ENCODE peak calls at places on chromosomes 13 and 19, in five cellular contexts. One of them, this sample, is unnamed.

GRCh38 chr19:53785196-53785889 is 38.8 kb downstream of the NLRP12 start:
- DNase-seq in NCI-H146: no peak
- DNase-seq in stimulated activated naive CD8-positive, alpha-beta T cell treated with anti-CD3 and anti-CD28 coated beads, Interleukin-15, Interleukin-2, amounts not matched to agents 100 U/mL and 50 U/mL, for 24 hours: no peak
- DNase-seq in lung microvascular endothelial cell: no peak
- DNase-seq in NCI-H1694: no peak
- DNase-seq in this sample: no peak

GRCh38 chr13:97394542-97394941 is 39.4 kb upstream of the RAP2A start:
- DNase-seq in NCI-H146: no peak
- DNase-seq in stimulated activated naive CD8-positive, alpha-beta T cell treated with anti-CD3 and anti-CD28 coated beads, Interleukin-15, Interleukin-2, amounts not matched to agents 100 U/mL and 50 U/mL, for 24 hours: no peak
- DNase-seq in lung microvascular endothelial cell: no peak
- DNase-seq in NCI-H1694: no peak
- DNase-seq in this sample: no peak

GRCh38 chr19:21568816-21569496 is 63.6 kb downstream of the ZNF429 start:
- DNase-seq in NCI-H146: peak; percentile 95
- DNase-seq in stimulated activated naive CD8-positive, alpha-beta T cell treated with anti-CD3 and anti-CD28 coated beads, Interleukin-15, Interleukin-2, amounts not matched to agents 100 U/mL and 50 U/mL, for 24 hours: peak; percentile 63
- DNase-seq in lung microvascular endothelial cell: peak; percentile 95
- DNase-seq in NCI-H1694: no peak
- DNase-seq in this sample: peak; percentile 85

GRCh38 chr13:103297083-103297482 is 230.9 kb upstream of the SLC10A2 start:
- DNase-seq in NCI-H146: no peak
- DNase-seq in stimulated activated naive CD8-positive, alpha-beta T cell treated with anti-CD3 and anti-CD28 coated beads, Interleukin-15, Interleukin-2, amounts not matched to agents 100 U/mL and 50 U/mL, for 24 hours: no peak
- DNase-seq in lung microvascular endothelial cell: no peak
- DNase-seq in NCI-H1694: no peak
- DNase-seq in this sample: no peak

GRCh38 chr19:11390359-11390758 is 6.2 kb upstream of the EPOR start:
- DNase-seq in NCI-H146: no peak
- DNase-seq in stimulated activated naive CD8-positive, alpha-beta T cell treated with anti-CD3 and anti-CD28 coated beads, Interleukin-15, Interleukin-2, amounts not matched to agents 100 U/mL and 50 U/mL, for 24 hours: no peak
- DNase-seq in lung microvascular endothelial cell: no peak
- DNase-seq in NCI-H1694: no peak
- DNase-seq in this sample: no peak

GRCh38 chr13:104296301-104296700 is 1230.1 kb upstream of the SLC10A2 start:
- DNase-seq in NCI-H146: no peak
- DNase-seq in stimulated activated naive CD8-positive, alpha-beta T cell treated with anti-CD3 and anti-CD28 coated beads, Interleukin-15, Interleukin-2, amounts not matched to agents 100 U/mL and 50 U/mL, for 24 hours: no peak
- DNase-seq in lung microvascular endothelial cell: no peak
- DNase-seq in NCI-H1694: no peak
- DNase-seq in this sample: no peak

GRCh38 chr19:17327654-17328516 is 6.8 kb downstream of the ANO8 start:
- DNase-seq in NCI-H146: peak; percentile 94
- DNase-seq in stimulated activated naive CD8-positive, alpha-beta T cell treated with anti-CD3 and anti-CD28 coated beads, Interleukin-15, Interleukin-2, amounts not matched to agents 100 U/mL and 50 U/mL, for 24 hours: peak; percentile 61
- DNase-seq in lung microvascular endothelial cell: no peak
- DNase-seq in NCI-H1694: no peak
- DNase-seq in this sample: peak; percentile 55

GRCh38 chr19:27971071-27971470 is 1241.9 kb downstream of the UQCRFS1 start:
- DNase-seq in NCI-H146: no peak
- DNase-seq in stimulated activated naive CD8-positive, alpha-beta T cell treated with anti-CD3 and anti-CD28 coated beads, Interleukin-15, Interleukin-2, amounts not matched to agents 100 U/mL and 50 U/mL, for 24 hours: no peak
- DNase-seq in lung microvascular endothelial cell: peak; percentile 14
- DNase-seq in NCI-H1694: no peak
- DNase-seq in this sample: no peak

GRCh38 chr19:46863818-46864629 is 3.2 kb downstream of the ARHGAP35 start:
- DNase-seq in NCI-H146: no peak
- DNase-seq in stimulated activated naive CD8-positive, alpha-beta T cell treated with anti-CD3 and anti-CD28 coated beads, Interleukin-15, Interleukin-2, amounts not matched to agents 100 U/mL and 50 U/mL, for 24 hours: no peak
- DNase-seq in lung microvascular endothelial cell: peak; percentile 11
- DNase-seq in NCI-H1694: no peak
- DNase-seq in this sample: no peak

GRCh38 chr19:29485293-29485692 is 40.5 kb upstream of the VSTM2B start:
- DNase-seq in NCI-H146: no peak
- DNase-seq in stimulated activated naive CD8-positive, alpha-beta T cell treated with anti-CD3 and anti-CD28 coated beads, Interleukin-15, Interleukin-2, amounts not matched to agents 100 U/mL and 50 U/mL, for 24 hours: no peak
- DNase-seq in lung microvascular endothelial cell: no peak
- DNase-seq in NCI-H1694: no peak
- DNase-seq in this sample: no peak

GRCh38 chr19:15934332-15935078 is at the start of gene CYP4F11:
- DNase-seq in NCI-H146: no peak
- DNase-seq in stimulated activated naive CD8-positive, alpha-beta T cell treated with anti-CD3 and anti-CD28 coated beads, Interleukin-15, Interleukin-2, amounts not matched to agents 100 U/mL and 50 U/mL, for 24 hours: no peak
- DNase-seq in lung microvascular endothelial cell: no peak
- DNase-seq in NCI-H1694: no peak
- DNase-seq in this sample: no peak

GRCh38 chr13:26061947-26062346 is 10.1 kb upstream of the SHISA2 start:
- DNase-seq in NCI-H146: no peak
- DNase-seq in stimulated activated naive CD8-positive, alpha-beta T cell treated with anti-CD3 and anti-CD28 coated beads, Interleukin-15, Interleukin-2, amounts not matched to agents 100 U/mL and 50 U/mL, for 24 hours: no peak
- DNase-seq in lung microvascular endothelial cell: peak; percentile 66
- DNase-seq in NCI-H1694: no peak
- DNase-seq in this sample: no peak

GRCh38 chr13:97496511-97496910 is 62.5 kb downstream of the RAP2A start:
- DNase-seq in NCI-H146: no peak
- DNase-seq in stimulated activated naive CD8-positive, alpha-beta T cell treated with anti-CD3 and anti-CD28 coated beads, Interleukin-15, Interleukin-2, amounts not matched to agents 100 U/mL and 50 U/mL, for 24 hours: no peak
- DNase-seq in lung microvascular endothelial cell: no peak
- DNase-seq in NCI-H1694: no peak
- DNase-seq in this sample: no peak

GRCh38 chr19:48683349-48683748 is 10.5 kb upstream of the NTN5 start:
- DNase-seq in NCI-H146: peak; percentile 48
- DNase-seq in stimulated activated naive CD8-positive, alpha-beta T cell treated with anti-CD3 and anti-CD28 coated beads, Interleukin-15, Interleukin-2, amounts not matched to agents 100 U/mL and 50 U/mL, for 24 hours: no peak
- DNase-seq in lung microvascular endothelial cell: peak; percentile 26
- DNase-seq in NCI-H1694: no peak
- DNase-seq in this sample: peak; percentile 22

GRCh38 chr19:10431254-10431942 is 11.1 kb downstream of the PDE4A start:
- DNase-seq in NCI-H146: no peak
- DNase-seq in stimulated activated naive CD8-positive, alpha-beta T cell treated with anti-CD3 and anti-CD28 coated beads, Interleukin-15, Interleukin-2, amounts not matched to agents 100 U/mL and 50 U/mL, for 24 hours: peak; percentile 73
- DNase-seq in lung microvascular endothelial cell: peak; percentile 23
- DNase-seq in NCI-H1694: no peak
- DNase-seq in this sample: peak; percentile 29

This sample was measured in CD4-positive, CD25-positive, alpha-beta regulatory T cell.